ENCODE peak calls at places on chromosomes 11 and 22, in six cellular contexts. T, O, J, R, N and Q are unnamed samples.

GRCh38 chr22:41347066-41347859 is 34.5 kb upstream of the TEF start:
- DNase-seq in T (no peak), O (no peak), J (no peak), R (no peak), N (no peak), Q (no peak)

GRCh38 chr11:130980463-130980862 is 64.2 kb upstream of the SNX19 start:
- DNase-seq in T (no peak), O (no peak), J (no peak), R (no peak), N (no peak), Q (no peak)

GRCh38 chr22:17199131-17199731 is 20.0 kb downstream of the ADA2 start:
- DNase-seq in T (no peak), O (peak; percentile 64), J (no peak), R (peak; percentile 30), N (no peak), Q (no peak)

GRCh38 chr22:23380230-23380573 is 199.9 kb downstream of the IGLL1 start:
- DNase-seq in T (no peak), O (no peak), J (no peak), R (no peak), N (no peak), Q (no peak)

GRCh38 chr11:7577226-7577882 is 63.6 kb downstream of the PPFIBP2 start:
- DNase-seq in T (no peak), O (peak; percentile 54), J (peak; percentile 47), R (peak; percentile 58), N (peak; percentile 72), Q (no peak)

GRCh38 chr22:49677495-49677889 is 150.2 kb downstream of the BRD1 start:
- DNase-seq in T (no peak), O (no peak), J (no peak), R (no peak), N (no peak), Q (no peak)

GRCh38 chr22:36770946-36771340 is 5.0 kb downstream of the IFT27 start:
- DNase-seq in T (no peak), O (no peak), J (no peak), R (no peak), N (no peak), Q (peak; percentile 62)

GRCh38 chr22:46858181-46858771 is 95.8 kb downstream of the TBC1D22A start:
- DNase-seq in T (no peak), O (no peak), J (no peak), R (no peak), N (no peak), Q (no peak)

GRCh38 chr11:13963949-13964770 is 1.6 kb downstream of the SPON1 start:
- DNase-seq in T (no peak), O (no peak), J (peak; percentile 62), R (no peak), N (no peak), Q (peak; percentile 88)

GRCh38 chr22:24153959-24154358 is 27.3 kb upstream of the SUSD2 start:
- DNase-seq in T (no peak), O (no peak), J (no peak), R (no peak), N (no peak), Q (no peak)

GRCh38 chr22:36328635-36329216 is 59.0 kb downstream of the MYH9 start:
- DNase-seq in T (peak; percentile 79), O (peak; percentile 88), J (peak; percentile 56), R (no peak), N (no peak), Q (no peak)

GRCh38 chr22:36757608-36758220 is 18.2 kb downstream of the IFT27 start:
- DNase-seq in T (peak; percentile 79), O (peak; percentile 73), J (peak; percentile 85), R (peak; percentile 78), N (no peak), Q (peak; percentile 82)

GRCh38 chr11:13720940-13721339 is 52.5 kb downstream of the FAR1 start:
- DNase-seq in T (no peak), O (no peak), J (no peak), R (no peak), N (no peak), Q (no peak)

GRCh38 chr11:60994450-60995135 is 23.1 kb downstream of the CD6 start:
- DNase-seq in T (no peak), O (no peak), J (no peak), R (no peak), N (no peak), Q (peak; percentile 17)

GRCh38 chr11:68832476-68833176 is 9.1 kb downstream of the CPT1A start:
- DNase-seq in T (no peak), O (no peak), J (peak; percentile 53), R (no peak), N (no peak), Q (no peak)

GRCh38 chr22:27108425-27109114 is 451.2 kb downstream of the MIAT start:
- DNase-seq in T (no peak), O (peak; percentile 12), J (peak; percentile 32), R (peak; percentile 71), N (no peak), Q (no peak)

GRCh38 chr22:50247748-50248147 is 2.9 kb upstream of the TUBGCP6 start:
- DNase-seq in T (peak; percentile 86), O (peak; percentile 75), J (peak; percentile 77), R (no peak), N (no peak), Q (no peak)

GRCh38 chr11:69775163-69775755 is at the start of gene FGF4:
- DNase-seq in T (no peak), O (no peak), J (no peak), R (no peak), N (no peak), Q (no peak)

GRCh38 chr11:62069374-62069773 is 54.4 kb upstream of the INCENP start:
- DNase-seq in T (peak; percentile 30), O (no peak), J (no peak), R (no peak), N (no peak), Q (no peak)